ENCODE peak calls at places on chromosomes 1 and 21, in six cellular contexts. One of them, this sample, is unnamed.
A peak's percentile ranks its signal among the peaks of the same experiment; 100 is the strongest.

GRCh38 chr1:100569888-100570287 is 31.9 kb downstream of the GPR88 start:
- DNase-seq in CD8-positive, alpha-beta T cell: no peak
- DNase-seq in colonic mucosa: no peak
- DNase-seq in esophagus squamous epithelium: no peak
- DNase-seq in heart right ventricle: no peak
- DNase-seq in HFF-Myc: no peak
- DNase-seq in this sample: no peak

GRCh38 chr1:161803181-161803580 is 37.1 kb downstream of the ATF6 start:
- DNase-seq in CD8-positive, alpha-beta T cell: no peak
- DNase-seq in colonic mucosa: no peak
- DNase-seq in esophagus squamous epithelium: no peak
- DNase-seq in heart right ventricle: no peak
- DNase-seq in HFF-Myc: no peak
- DNase-seq in this sample: no peak

GRCh38 chr1:18927654-18928272 is 25.4 kb upstream of the ALDH4A1 start:
- DNase-seq in CD8-positive, alpha-beta T cell: no peak
- DNase-seq in colonic mucosa: no peak
- DNase-seq in esophagus squamous epithelium: no peak
- DNase-seq in heart right ventricle: no peak
- DNase-seq in HFF-Myc: no peak
- DNase-seq in this sample: no peak

GRCh38 chr1:236854602-236854978 is 59.5 kb downstream of the MTR start:
- DNase-seq in CD8-positive, alpha-beta T cell: no peak
- DNase-seq in colonic mucosa: no peak
- DNase-seq in esophagus squamous epithelium: no peak
- DNase-seq in heart right ventricle: no peak
- DNase-seq in HFF-Myc: no peak
- DNase-seq in this sample: peak; percentile 82

GRCh38 chr1:55632058-55632457 is 416.9 kb upstream of the USP24 start:
- DNase-seq in CD8-positive, alpha-beta T cell: no peak
- DNase-seq in colonic mucosa: no peak
- DNase-seq in esophagus squamous epithelium: no peak
- DNase-seq in heart right ventricle: no peak
- DNase-seq in HFF-Myc: no peak
- DNase-seq in this sample: no peak

GRCh38 chr1:241375906-241376305 is 18.9 kb upstream of the RGS7 start:
- DNase-seq in CD8-positive, alpha-beta T cell: no peak
- DNase-seq in colonic mucosa: no peak
- DNase-seq in esophagus squamous epithelium: no peak
- DNase-seq in heart right ventricle: no peak
- DNase-seq in HFF-Myc: no peak
- DNase-seq in this sample: no peak

GRCh38 chr1:155996166-155996565 is 17.8 kb upstream of the ARHGEF2 start:
- DNase-seq in CD8-positive, alpha-beta T cell: no peak
- DNase-seq in colonic mucosa: no peak
- DNase-seq in esophagus squamous epithelium: no peak
- DNase-seq in heart right ventricle: no peak
- DNase-seq in HFF-Myc: no peak
- DNase-seq in this sample: no peak

GRCh38 chr21:44548381-44548780 is 2.9 kb downstream of the KRTAP10-2 start:
- DNase-seq in CD8-positive, alpha-beta T cell: no peak
- DNase-seq in colonic mucosa: no peak
- DNase-seq in esophagus squamous epithelium: no peak
- DNase-seq in heart right ventricle: no peak
- DNase-seq in HFF-Myc: no peak
- DNase-seq in this sample: no peak

GRCh38 chr1:31977361-31978131 is 36.1 kb upstream of the KHDRBS1 start:
- DNase-seq in CD8-positive, alpha-beta T cell: no peak
- DNase-seq in colonic mucosa: no peak
- DNase-seq in esophagus squamous epithelium: no peak
- DNase-seq in heart right ventricle: no peak
- DNase-seq in HFF-Myc: peak; percentile 31
- DNase-seq in this sample: peak; percentile 33

GRCh38 chr1:170067253-170067819 is 7.2 kb downstream of the KIFAP3 start:
- DNase-seq in CD8-positive, alpha-beta T cell: no peak
- DNase-seq in colonic mucosa: peak; percentile 22
- DNase-seq in esophagus squamous epithelium: no peak
- DNase-seq in heart right ventricle: no peak
- DNase-seq in HFF-Myc: no peak
- DNase-seq in this sample: no peak

GRCh38 chr21:44437696-44438431 is 17.4 kb upstream of the LRRC3 start:
- DNase-seq in CD8-positive, alpha-beta T cell: no peak
- DNase-seq in colonic mucosa: no peak
- DNase-seq in esophagus squamous epithelium: no peak
- DNase-seq in heart right ventricle: peak; percentile 18
- DNase-seq in HFF-Myc: no peak
- DNase-seq in this sample: no peak

GRCh38 chr1:179550753-179551682 is 24.7 kb downstream of the NPHS2 start:
- DNase-seq in CD8-positive, alpha-beta T cell: no peak
- DNase-seq in colonic mucosa: no peak
- DNase-seq in esophagus squamous epithelium: no peak
- DNase-seq in heart right ventricle: no peak
- DNase-seq in HFF-Myc: peak; percentile 7
- DNase-seq in this sample: no peak

GRCh38 chr1:3684031-3684430 is 31.7 kb downstream of the TP73 start:
- DNase-seq in CD8-positive, alpha-beta T cell: no peak
- DNase-seq in colonic mucosa: no peak
- DNase-seq in esophagus squamous epithelium: no peak
- DNase-seq in heart right ventricle: no peak
- DNase-seq in HFF-Myc: no peak
- DNase-seq in this sample: no peak

GRCh38 chr1:19643113-19643512 is 998 bp upstream of the NBL1 start:
- DNase-seq in CD8-positive, alpha-beta T cell: no peak
- DNase-seq in colonic mucosa: peak; percentile 92
- DNase-seq in esophagus squamous epithelium: no peak
- DNase-seq in heart right ventricle: no peak
- DNase-seq in HFF-Myc: no peak
- DNase-seq in this sample: peak; percentile 53

GRCh38 chr21:27076035-27076434 is 109.1 kb upstream of the ADAMTS5 start:
- DNase-seq in CD8-positive, alpha-beta T cell: no peak
- DNase-seq in colonic mucosa: no peak
- DNase-seq in esophagus squamous epithelium: no peak
- DNase-seq in heart right ventricle: no peak
- DNase-seq in HFF-Myc: no peak
- DNase-seq in this sample: no peak

GRCh38 chr1:232143315-232143886 is 486.5 kb downstream of the SIPA1L2 start:
- DNase-seq in CD8-positive, alpha-beta T cell: no peak
- DNase-seq in colonic mucosa: no peak
- DNase-seq in esophagus squamous epithelium: no peak
- DNase-seq in heart right ventricle: no peak
- DNase-seq in HFF-Myc: no peak
- DNase-seq in this sample: peak; percentile 33

GRCh38 chr1:6536291-6536690 is 18.0 kb downstream of the NOL9 start:
- DNase-seq in CD8-positive, alpha-beta T cell: no peak
- DNase-seq in colonic mucosa: no peak
- DNase-seq in esophagus squamous epithelium: no peak
- DNase-seq in heart right ventricle: no peak
- DNase-seq in HFF-Myc: no peak
- DNase-seq in this sample: no peak
- H3K4me3 ChIP-seq in CD8-positive, alpha-beta T cell: no peak overlapping the region
- H3K4me3 ChIP-seq in colonic mucosa: no peak overlapping the region
- H3K4me3 ChIP-seq in esophagus squamous epithelium: no peak overlapping the region
- H3K4me3 ChIP-seq in heart right ventricle: no peak overlapping the region
- H3K4me3 ChIP-seq in HFF-Myc: no peak overlapping the region
- H3K4me3 ChIP-seq in this sample: no peak overlapping the region

GRCh38 chr1:12643785-12644184 is at the start of gene AADACL4:
- DNase-seq in CD8-positive, alpha-beta T cell: no peak
- DNase-seq in colonic mucosa: no peak
- DNase-seq in esophagus squamous epithelium: no peak
- DNase-seq in heart right ventricle: no peak
- DNase-seq in HFF-Myc: no peak
- DNase-seq in this sample: no peak

GRCh38 chr1:12643079-12643478 is 806 bp upstream of the AADACL4 start:
- DNase-seq in CD8-positive, alpha-beta T cell: no peak
- DNase-seq in colonic mucosa: no peak
- DNase-seq in esophagus squamous epithelium: no peak
- DNase-seq in heart right ventricle: no peak
- DNase-seq in HFF-Myc: no peak
- DNase-seq in this sample: no peak

GRCh38 chr1:12640958-12641272 is 3.0 kb upstream of the AADACL4 start:
- DNase-seq in CD8-positive, alpha-beta T cell: no peak
- DNase-seq in colonic mucosa: no peak
- DNase-seq in esophagus squamous epithelium: no peak
- DNase-seq in heart right ventricle: no peak
- DNase-seq in HFF-Myc: no peak
- DNase-seq in this sample: no peak

GRCh38 chr1:12637693-12638092 is 6.2 kb upstream of the AADACL4 start:
- DNase-seq in CD8-positive, alpha-beta T cell: no peak
- DNase-seq in colonic mucosa: no peak
- DNase-seq in esophagus squamous epithelium: no peak
- DNase-seq in heart right ventricle: no peak
- DNase-seq in HFF-Myc: no peak
- DNase-seq in this sample: no peak

DNA sequence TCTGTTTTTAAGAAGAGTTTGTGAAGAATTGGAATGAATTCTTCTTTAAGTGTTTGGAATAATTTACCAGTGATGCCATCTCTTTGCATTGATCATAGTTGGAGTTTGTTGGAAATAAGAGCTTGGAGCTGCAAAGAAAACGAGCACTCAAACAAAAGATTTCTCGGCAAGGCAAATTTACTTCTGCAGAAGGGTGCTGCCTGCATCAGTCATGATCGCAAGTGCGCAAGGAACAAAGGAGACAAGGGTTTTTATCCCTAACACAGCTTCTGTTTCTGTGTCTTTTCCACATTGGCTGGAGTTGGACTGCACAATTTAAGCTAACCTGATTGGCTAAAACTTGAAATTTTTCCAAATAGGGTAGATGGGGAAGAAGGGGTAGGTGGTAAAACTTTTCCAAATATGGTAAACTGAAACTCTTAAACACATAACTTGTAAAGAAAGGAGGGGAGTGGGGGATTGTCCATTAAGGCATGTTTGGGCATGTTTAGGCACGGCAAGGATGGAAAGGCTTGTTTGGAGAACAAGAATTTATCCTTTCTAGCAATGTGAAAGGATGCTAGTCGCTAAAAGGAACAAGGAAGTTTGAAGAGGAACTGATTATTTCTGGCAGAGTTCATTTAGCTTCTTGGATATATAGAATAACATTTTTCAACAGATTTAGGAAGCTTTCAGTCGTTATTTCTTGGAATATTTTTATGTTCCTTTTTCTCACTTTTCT is 3.5 kb upstream of the AADACL4 start:
- DNase-seq in CD8-positive, alpha-beta T cell: no peak
- DNase-seq in colonic mucosa: no peak
- DNase-seq in esophagus squamous epithelium: no peak
- DNase-seq in heart right ventricle: no peak
- DNase-seq in HFF-Myc: no peak
- DNase-seq in this sample: no peak
- H3K4me3 ChIP-seq in CD8-positive, alpha-beta T cell: no peak overlapping the region
- H3K4me3 ChIP-seq in colonic mucosa: no peak overlapping the region
- H3K4me3 ChIP-seq in esophagus squamous epithelium: no peak overlapping the region
- H3K4me3 ChIP-seq in heart right ventricle: no peak overlapping the region
- H3K4me3 ChIP-seq in HFF-Myc: no peak overlapping the region
- H3K4me3 ChIP-seq in this sample: no peak overlapping the region

GRCh38 chr1:22056921-22057320 is 4.4 kb downstream of the CDC42 start:
- DNase-seq in CD8-positive, alpha-beta T cell: no peak
- DNase-seq in colonic mucosa: no peak
- DNase-seq in esophagus squamous epithelium: no peak
- DNase-seq in heart right ventricle: no peak
- DNase-seq in HFF-Myc: no peak
- DNase-seq in this sample: no peak
- H3K4me3 ChIP-seq in CD8-positive, alpha-beta T cell: no peak overlapping the region
- H3K4me3 ChIP-seq in colonic mucosa: no peak overlapping the region
- H3K4me3 ChIP-seq in esophagus squamous epithelium: no peak overlapping the region
- H3K4me3 ChIP-seq in heart right ventricle: no peak overlapping the region
- H3K4me3 ChIP-seq in HFF-Myc: no peak overlapping the region
- H3K4me3 ChIP-seq in this sample: no peak overlapping the region

DNA sequence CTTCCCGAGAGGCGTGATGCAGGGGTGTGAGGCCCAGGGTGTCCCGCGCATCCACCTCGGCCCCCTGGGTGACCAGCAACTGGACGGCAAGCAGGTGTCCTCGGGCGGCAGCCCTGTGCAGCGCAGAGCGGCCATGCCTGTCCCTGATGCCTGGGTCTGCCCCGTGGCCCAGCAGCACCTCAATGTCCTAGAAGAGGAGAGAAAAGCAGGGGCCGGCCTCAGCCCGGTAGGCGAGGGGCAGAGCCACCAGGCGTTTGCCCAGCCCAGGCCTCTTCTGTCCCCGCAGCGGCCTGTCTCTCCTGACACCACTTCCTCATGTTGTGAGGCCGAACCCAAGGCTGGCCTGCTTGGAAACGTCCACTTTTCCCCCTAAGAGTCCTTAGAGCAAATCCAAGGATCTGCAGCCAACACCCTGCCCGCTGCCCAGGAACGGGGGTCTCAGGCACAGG is 1.7 kb downstream of the ANKRD65 start:
- DNase-seq in CD8-positive, alpha-beta T cell: no peak
- DNase-seq in colonic mucosa: no peak
- DNase-seq in esophagus squamous epithelium: no peak
- DNase-seq in heart right ventricle: no peak
- DNase-seq in HFF-Myc: no peak
- DNase-seq in this sample: no peak
- H3K4me3 ChIP-seq in CD8-positive, alpha-beta T cell: no peak overlapping the region
- H3K4me3 ChIP-seq in colonic mucosa: peak overlapping the region; percentile 22
- H3K4me3 ChIP-seq in esophagus squamous epithelium: peak overlapping the region; percentile 47
- H3K4me3 ChIP-seq in heart right ventricle: peak overlapping the region; percentile 35
- H3K4me3 ChIP-seq in HFF-Myc: no peak overlapping the region
- H3K4me3 ChIP-seq in this sample: no peak overlapping the region

GRCh38 chr1:43286533-43286932 is 1.2 kb upstream of the C1orf210 start:
- DNase-seq in CD8-positive, alpha-beta T cell: no peak
- DNase-seq in colonic mucosa: no peak
- DNase-seq in esophagus squamous epithelium: no peak
- DNase-seq in heart right ventricle: no peak
- DNase-seq in HFF-Myc: no peak
- DNase-seq in this sample: no peak

GRCh38 chr1:43284065-43284464 is 1.3 kb downstream of the C1orf210 start:
- DNase-seq in CD8-positive, alpha-beta T cell: no peak
- DNase-seq in colonic mucosa: no peak
- DNase-seq in esophagus squamous epithelium: no peak
- DNase-seq in heart right ventricle: no peak
- DNase-seq in HFF-Myc: no peak
- DNase-seq in this sample: no peak

GRCh38 chr1:43286115-43286514 is 734 bp upstream of the C1orf210 start:
- DNase-seq in CD8-positive, alpha-beta T cell: no peak
- DNase-seq in colonic mucosa: peak; percentile 52
- DNase-seq in esophagus squamous epithelium: no peak
- DNase-seq in heart right ventricle: no peak
- DNase-seq in HFF-Myc: no peak
- DNase-seq in this sample: no peak

GRCh38 chr1:43285269-43285986 is at the start of gene C1orf210:
- DNase-seq in CD8-positive, alpha-beta T cell: no peak
- DNase-seq in colonic mucosa: peak; percentile 95
- DNase-seq in esophagus squamous epithelium: no peak
- DNase-seq in heart right ventricle: no peak
- DNase-seq in HFF-Myc: no peak
- DNase-seq in this sample: no peak

DNA sequence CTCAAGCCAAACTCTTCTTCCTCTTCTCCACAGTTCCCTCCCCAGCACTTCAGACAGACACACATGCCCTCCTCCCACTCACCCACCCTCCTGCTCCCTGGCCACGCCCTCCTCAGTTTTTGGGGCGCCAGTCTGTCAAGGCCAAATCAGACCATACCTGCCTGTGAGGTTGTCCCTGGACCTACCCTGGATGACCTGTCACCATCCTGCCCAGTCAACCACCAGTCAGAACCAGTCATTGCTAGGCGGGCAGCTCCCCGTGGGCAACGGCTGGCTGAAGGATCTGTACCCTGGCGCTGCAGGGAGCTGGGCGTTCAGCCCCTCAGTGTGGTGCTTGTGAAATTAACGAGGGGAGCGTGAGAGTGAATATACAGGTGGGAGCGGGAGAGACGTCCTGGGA is 670 bp downstream of the C1orf210 start:
- DNase-seq in CD8-positive, alpha-beta T cell: no peak
- DNase-seq in colonic mucosa: peak; percentile 57
- DNase-seq in esophagus squamous epithelium: no peak
- DNase-seq in heart right ventricle: no peak
- DNase-seq in HFF-Myc: no peak
- DNase-seq in this sample: no peak
- H3K4me3 ChIP-seq in CD8-positive, alpha-beta T cell: no peak overlapping the region
- H3K4me3 ChIP-seq in colonic mucosa: peak overlapping the region; percentile 36
- H3K4me3 ChIP-seq in esophagus squamous epithelium: peak overlapping the region; percentile 28
- H3K4me3 ChIP-seq in heart right ventricle: no peak overlapping the region
- H3K4me3 ChIP-seq in HFF-Myc: no peak overlapping the region
- H3K4me3 ChIP-seq in this sample: no peak overlapping the region

This sample was measured in MG63.